ENCODE peak calls at places on chromosome 14, in five cellular contexts. X is activated CD4-positive, alpha-beta T cell treated with anti-CD3 and anti-CD28 coated beads, Interleukin-2, amount 10 ng/mL, durations not matched to agents 24 days and 14 days; G is foreskin fibroblast; R is HFFc6; F is RPMI8226. M is an unnamed sample.

GRCh38 chr14:23951590-23952143 is 1.9 kb upstream of the DHRS4 start:
- DNase-seq in X (peak), G (no peak), R (no peak), F (no peak), M (no peak)

GRCh38 chr14:68628605-68629310 is 164.1 kb downstream of the ZFP36L1 start:
- DNase-seq in X (peak), G (no peak), R (no peak), F (no peak), M (peak)

GRCh38 chr14:99330316-99331240 is 58.6 kb upstream of the BCL11B start:
- DNase-seq in X (no peak), G (no peak), R (no peak), F (no peak), M (no peak)

GRCh38 chr14:39217214-39217879 is 16.4 kb upstream of the MIA2 start:
- DNase-seq in X (no peak), G (no peak), R (no peak), F (no peak), M (no peak)

GRCh38 chr14:72745991-72746980 is 147.6 kb downstream of the DPF3 start:
- DNase-seq in X (peak), G (peak), R (peak), F (no peak), M (no peak)

GRCh38 chr14:35051796-35052195 is 5.7 kb downstream of the FAM177A1 start:
- DNase-seq in X (no peak), G (no peak), R (no peak), F (no peak), M (no peak)

GRCh38 chr14:53954551-53955233 is 1.9 kb downstream of the BMP4 start:
- DNase-seq in X (peak), G (peak), R (no peak), F (no peak), M (no peak)

GRCh38 chr14:99241314-99242035 is 30.5 kb downstream of the BCL11B start:
- DNase-seq in X (peak), G (no peak), R (no peak), F (peak), M (no peak)

GRCh38 chr14:105890474-105891220 is 364.3 kb downstream of the TMEM121 start:
- DNase-seq in X (no peak), G (no peak), R (no peak), F (no peak), M (no peak)

GRCh38 chr14:20626274-20626673 is 15.2 kb downstream of the OR6S1 start:
- DNase-seq in X (no peak), G (no peak), R (no peak), F (no peak), M (no peak)

GRCh38 chr14:51395361-51395849 is 155.4 kb downstream of the TMX1 start:
- DNase-seq in X (no peak), G (peak), R (peak), F (no peak), M (no peak)

M was measured in activated T-helper 2 cell treated with anti-CD3 and anti-CD28 coated beads, Interferon-gamma antibody, Interleukin-2, Interleukin-4, amounts not matched to agents 10 μg/mL and 5 μg/mL and 100 μg/mL, durations not matched to agents 14 hours and 24 hours and 36 hours.